ENCODE peak calls at places on chromosomes 6 and 20, in five cellular contexts. One of them, this sample, is unnamed.

GRCh38 chr20:38836991-38837390 is 31.5 kb downstream of the PPP1R16B start:
- DNase-seq in GM06990: no peak
- DNase-seq in left ventricle myocardium inferior: no peak
- DNase-seq in heart right ventricle: no peak
- DNase-seq in pancreas: no peak
- DNase-seq in this sample: no peak

GRCh38 chr20:38317422-38317821 is 13.5 kb downstream of the BPI start:
- DNase-seq in GM06990: no peak
- DNase-seq in left ventricle myocardium inferior: no peak
- DNase-seq in heart right ventricle: no peak
- DNase-seq in pancreas: no peak
- DNase-seq in this sample: no peak

GRCh38 chr6:106643061-106643460 is 13.7 kb downstream of the QRSL1 start:
- DNase-seq in GM06990: no peak
- DNase-seq in left ventricle myocardium inferior: no peak
- DNase-seq in heart right ventricle: no peak
- DNase-seq in pancreas: no peak
- DNase-seq in this sample: no peak

GRCh38 chr20:44738779-44739477 is 6.7 kb upstream of the KCNK15 start:
- DNase-seq in GM06990: no peak
- DNase-seq in left ventricle myocardium inferior: no peak
- DNase-seq in heart right ventricle: no peak
- DNase-seq in pancreas: no peak
- DNase-seq in this sample: peak

GRCh38 chr6:12233693-12234551 is 56.2 kb upstream of the EDN1 start:
- DNase-seq in GM06990: peak
- DNase-seq in left ventricle myocardium inferior: no peak
- DNase-seq in heart right ventricle: no peak
- DNase-seq in pancreas: no peak
- DNase-seq in this sample: peak

GRCh38 chr20:23163562-23163961 is 77.4 kb upstream of the CD93 start:
- DNase-seq in GM06990: no peak
- DNase-seq in left ventricle myocardium inferior: peak
- DNase-seq in heart right ventricle: no peak
- DNase-seq in pancreas: no peak
- DNase-seq in this sample: no peak

GRCh38 chr6:5398530-5398929 is 137.2 kb downstream of the FARS2 start:
- DNase-seq in GM06990: peak
- DNase-seq in left ventricle myocardium inferior: no peak
- DNase-seq in heart right ventricle: no peak
- DNase-seq in pancreas: no peak
- DNase-seq in this sample: peak

GRCh38 chr6:137013738-137014602 is 30.8 kb downstream of the IL20RA start:
- DNase-seq in GM06990: no peak
- DNase-seq in left ventricle myocardium inferior: no peak
- DNase-seq in heart right ventricle: no peak
- DNase-seq in pancreas: no peak
- DNase-seq in this sample: peak

GRCh38 chr6:55925292-55925691 is 49.9 kb upstream of the BMP5 start:
- DNase-seq in GM06990: no peak
- DNase-seq in left ventricle myocardium inferior: no peak
- DNase-seq in heart right ventricle: no peak
- DNase-seq in pancreas: no peak
- DNase-seq in this sample: peak

GRCh38 chr20:47678130-47678453 is 107.2 kb downstream of the SULF2 start:
- DNase-seq in GM06990: no peak
- DNase-seq in left ventricle myocardium inferior: no peak
- DNase-seq in heart right ventricle: no peak
- DNase-seq in pancreas: no peak
- DNase-seq in this sample: no peak

GRCh38 chr20:35506179-35506578 is 23.3 kb downstream of the C20orf173 start:
- DNase-seq in GM06990: no peak
- DNase-seq in left ventricle myocardium inferior: no peak
- DNase-seq in heart right ventricle: no peak
- DNase-seq in pancreas: no peak
- DNase-seq in this sample: no peak

GRCh38 chr6:89180112-89180511 is 34.3 kb downstream of the PM20D2 start:
- DNase-seq in GM06990: no peak
- DNase-seq in left ventricle myocardium inferior: no peak
- DNase-seq in heart right ventricle: no peak
- DNase-seq in pancreas: no peak
- DNase-seq in this sample: no peak

GRCh38 chr6:85116475-85116874 is 333.4 kb upstream of the NT5E start:
- DNase-seq in GM06990: no peak
- DNase-seq in left ventricle myocardium inferior: no peak
- DNase-seq in heart right ventricle: no peak
- DNase-seq in pancreas: no peak
- DNase-seq in this sample: no peak

GRCh38 chr6:81226957-81227356 is 525.5 kb downstream of the TENT5A start:
- DNase-seq in GM06990: no peak
- DNase-seq in left ventricle myocardium inferior: no peak
- DNase-seq in heart right ventricle: no peak
- DNase-seq in pancreas: no peak
- DNase-seq in this sample: no peak

GRCh38 chr6:48664850-48665249 is 553.9 kb upstream of the PTCHD4 start:
- DNase-seq in GM06990: no peak
- DNase-seq in left ventricle myocardium inferior: no peak
- DNase-seq in heart right ventricle: no peak
- DNase-seq in pancreas: no peak
- DNase-seq in this sample: peak

GRCh38 chr6:105691064-105691463 is 288.2 kb upstream of the PREP start:
- DNase-seq in GM06990: no peak
- DNase-seq in left ventricle myocardium inferior: no peak
- DNase-seq in heart right ventricle: no peak
- DNase-seq in pancreas: no peak
- DNase-seq in this sample: no peak

GRCh38 chr20:43667341-43668132 is 623 bp downstream of the MYBL2 start:
- DNase-seq in GM06990: peak
- DNase-seq in left ventricle myocardium inferior: no peak
- DNase-seq in heart right ventricle: no peak
- DNase-seq in pancreas: peak
- DNase-seq in this sample: no peak

GRCh38 chr6:161379828-161380598 is 106.2 kb upstream of the AGPAT4 start:
- DNase-seq in GM06990: no peak
- DNase-seq in left ventricle myocardium inferior: no peak
- DNase-seq in heart right ventricle: no peak
- DNase-seq in pancreas: no peak
- DNase-seq in this sample: peak

GRCh38 chr6:52286798-52287432 is 2.4 kb upstream of the MCM3 start:
- DNase-seq in GM06990: no peak
- DNase-seq in left ventricle myocardium inferior: peak
- DNase-seq in heart right ventricle: peak
- DNase-seq in pancreas: no peak
- DNase-seq in this sample: peak

GRCh38 chr6:152720964-152721363 is 23.3 kb downstream of the MYCT1 start:
- DNase-seq in GM06990: no peak
- DNase-seq in left ventricle myocardium inferior: no peak
- DNase-seq in heart right ventricle: no peak
- DNase-seq in pancreas: no peak
- DNase-seq in this sample: no peak

GRCh38 chr6:129730477-129731165 is 20.6 kb upstream of the ARHGAP18 start:
- DNase-seq in GM06990: peak
- DNase-seq in left ventricle myocardium inferior: no peak
- DNase-seq in heart right ventricle: no peak
- DNase-seq in pancreas: no peak
- DNase-seq in this sample: peak

GRCh38 chr20:20083796-20084195 is 31.5 kb downstream of the CFAP61 start:
- DNase-seq in GM06990: no peak
- DNase-seq in left ventricle myocardium inferior: no peak
- DNase-seq in heart right ventricle: no peak
- DNase-seq in pancreas: no peak
- DNase-seq in this sample: peak

DNA sequence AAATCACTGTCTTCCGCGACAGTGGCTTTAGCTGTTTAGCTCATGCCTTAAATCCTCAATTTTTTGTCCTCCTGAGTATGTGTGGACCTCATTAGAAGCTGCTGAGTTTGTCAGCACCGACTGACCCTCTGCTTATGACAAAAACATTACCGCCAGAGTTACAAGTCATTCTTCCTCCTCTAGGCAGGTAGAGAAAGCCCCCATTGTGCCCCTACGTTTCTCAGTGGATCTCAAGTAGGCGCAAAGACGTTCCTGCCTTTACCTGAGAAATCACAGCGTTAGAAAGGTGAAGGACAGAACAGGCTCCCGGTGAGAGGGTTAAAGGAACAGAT is 227.3 kb upstream of the PDE10A start:
- DNase-seq in GM06990: no peak
- DNase-seq in left ventricle myocardium inferior: no peak
- DNase-seq in heart right ventricle: no peak
- DNase-seq in pancreas: no peak
- DNase-seq in this sample: no peak
- TF ChIP-seq CTCF in GM06990: no peak
- TF ChIP-seq CTCF in left ventricle myocardium inferior: no peak
- TF ChIP-seq CTCF in heart right ventricle: no peak
- TF ChIP-seq CTCF in pancreas: no peak
- TF ChIP-seq CTCF in this sample: no peak

DNA sequence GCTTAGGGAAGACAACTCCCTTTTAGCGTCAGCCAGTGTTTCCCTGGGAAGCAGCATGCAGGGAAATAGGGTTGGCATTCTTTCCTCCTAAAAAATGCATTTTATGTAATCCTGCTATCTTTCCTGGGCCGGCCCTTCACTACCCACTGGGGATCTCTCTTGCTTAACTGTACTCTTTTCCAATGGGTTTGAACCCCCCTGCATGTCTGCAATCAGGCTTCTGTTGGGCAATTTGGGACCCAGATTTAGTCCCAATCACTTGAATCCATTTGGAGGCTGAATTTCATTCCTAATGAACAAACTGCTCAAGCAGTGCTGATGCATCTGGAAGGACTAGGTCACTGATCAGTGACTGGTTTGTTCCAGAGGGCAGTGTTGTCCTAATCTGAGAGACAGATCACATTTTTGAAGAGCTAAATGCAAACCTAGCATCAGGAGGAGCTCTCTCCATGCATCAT is 151.9 kb downstream of the TSHZ2 start:
- DNase-seq in GM06990: no peak
- DNase-seq in left ventricle myocardium inferior: peak
- DNase-seq in heart right ventricle: no peak
- DNase-seq in pancreas: no peak
- DNase-seq in this sample: peak
- H3K4me3 ChIP-seq in GM06990: no peak
- H3K4me3 ChIP-seq in left ventricle myocardium inferior: no peak
- H3K4me3 ChIP-seq in heart right ventricle: no peak
- H3K4me3 ChIP-seq in pancreas: no peak
- H3K4me3 ChIP-seq in this sample: no peak

DNA sequence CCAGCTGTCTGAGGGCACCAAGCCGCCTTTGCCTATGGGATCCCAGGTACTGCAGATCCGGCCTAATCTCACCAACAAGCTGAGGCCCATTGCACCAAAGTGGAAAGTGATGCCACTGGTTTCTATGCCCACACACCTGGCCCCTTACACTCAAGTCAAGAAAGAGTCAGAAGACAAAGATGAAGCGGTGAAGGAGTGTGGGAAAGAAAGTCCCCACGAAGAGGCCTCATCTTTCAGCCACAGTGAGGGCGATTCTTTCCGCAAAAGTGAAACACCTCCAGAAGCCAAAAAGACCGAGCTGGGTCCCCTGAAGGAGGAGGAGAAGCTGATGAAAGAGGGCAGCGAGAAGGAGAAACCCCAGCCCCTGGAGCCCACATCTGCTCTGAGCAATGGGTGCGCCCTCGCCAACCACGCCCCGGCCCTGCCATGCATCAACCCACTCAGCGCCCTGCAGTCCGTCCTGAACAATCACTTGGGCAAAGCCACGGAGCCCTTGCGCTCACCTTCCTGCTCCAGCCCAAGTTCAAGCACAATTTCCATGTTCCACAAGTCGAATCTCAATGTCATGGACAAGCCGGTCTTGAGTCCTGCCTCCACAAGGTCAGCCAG is 283.0 kb downstream of the TSHZ2 start:
- DNase-seq in GM06990: no peak
- DNase-seq in left ventricle myocardium inferior: no peak
- DNase-seq in heart right ventricle: no peak
- DNase-seq in pancreas: no peak
- DNase-seq in this sample: no peak
- TF ChIP-seq CTCF in GM06990: no peak
- TF ChIP-seq CTCF in left ventricle myocardium inferior: no peak
- TF ChIP-seq CTCF in heart right ventricle: no peak
- TF ChIP-seq CTCF in pancreas: no peak
- TF ChIP-seq CTCF in this sample: no peak

GRCh38 chr6:166556336-166556735 is 30.1 kb downstream of the RAMACL start:
- DNase-seq in GM06990: no peak
- DNase-seq in left ventricle myocardium inferior: no peak
- DNase-seq in heart right ventricle: no peak
- DNase-seq in pancreas: no peak
- DNase-seq in this sample: no peak
- H3K4me3 ChIP-seq in GM06990: no peak
- H3K4me3 ChIP-seq in left ventricle myocardium inferior: peak
- H3K4me3 ChIP-seq in heart right ventricle: no peak
- H3K4me3 ChIP-seq in pancreas: no peak
- H3K4me3 ChIP-seq in this sample: no peak

GRCh38 chr6:1315560-1316386 is 3.9 kb downstream of the FOXQ1 start:
- DNase-seq in GM06990: no peak
- DNase-seq in left ventricle myocardium inferior: no peak
- DNase-seq in heart right ventricle: no peak
- DNase-seq in pancreas: no peak
- DNase-seq in this sample: no peak

GRCh38 chr6:1318036-1318435 is 6.1 kb downstream of the FOXQ1 start:
- DNase-seq in GM06990: no peak
- DNase-seq in left ventricle myocardium inferior: no peak
- DNase-seq in heart right ventricle: no peak
- DNase-seq in pancreas: no peak
- DNase-seq in this sample: no peak

GRCh38 chr6:1315201-1315559 is 3.3 kb downstream of the FOXQ1 start:
- DNase-seq in GM06990: no peak
- DNase-seq in left ventricle myocardium inferior: no peak
- DNase-seq in heart right ventricle: no peak
- DNase-seq in pancreas: no peak
- DNase-seq in this sample: no peak

GRCh38 chr6:1317302-1317815 is 5.5 kb downstream of the FOXQ1 start:
- DNase-seq in GM06990: no peak
- DNase-seq in left ventricle myocardium inferior: no peak
- DNase-seq in heart right ventricle: no peak
- DNase-seq in pancreas: peak
- DNase-seq in this sample: no peak

DNA sequence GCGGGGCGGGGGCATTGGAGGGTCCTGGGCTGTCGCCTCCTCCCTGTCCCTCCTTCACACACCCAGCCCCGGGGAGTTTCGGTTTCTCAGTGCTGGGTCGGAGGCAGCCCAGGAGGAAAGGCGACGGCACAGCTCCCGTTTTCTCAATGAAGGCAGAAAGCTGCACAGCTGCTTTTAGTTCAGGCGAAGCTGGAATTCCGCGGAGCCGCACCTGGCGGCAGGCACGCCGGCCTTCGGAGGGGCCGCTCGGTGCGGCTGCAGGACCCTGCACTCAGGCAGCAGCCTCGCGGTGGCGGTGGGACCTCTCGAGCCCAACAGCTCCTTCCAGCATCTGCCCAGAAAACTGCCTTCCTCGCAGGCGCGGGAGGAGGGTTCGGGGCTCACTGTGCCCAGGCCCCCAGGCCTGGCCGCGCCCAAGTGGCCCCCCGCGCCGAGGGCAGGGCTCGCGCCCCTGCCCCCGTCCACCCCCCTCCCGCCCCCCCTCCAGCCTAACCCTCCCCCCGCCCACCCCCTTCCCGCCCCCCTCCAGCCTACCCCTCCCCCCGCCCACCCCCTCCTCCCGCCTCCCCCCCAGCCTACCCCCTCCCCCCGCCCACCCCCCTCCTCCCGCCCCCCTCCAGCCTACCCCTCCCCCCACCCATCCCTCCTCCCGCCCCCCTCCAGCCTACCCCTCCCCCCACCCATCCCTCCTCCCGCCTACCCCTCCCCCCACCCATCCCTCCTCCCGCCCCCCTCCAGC is 4.8 kb downstream of the FOXQ1 start:
- DNase-seq in GM06990: no peak
- DNase-seq in left ventricle myocardium inferior: no peak
- DNase-seq in heart right ventricle: no peak
- DNase-seq in pancreas: peak
- DNase-seq in this sample: peak
- TF ChIP-seq CTCF in GM06990: no peak
- TF ChIP-seq CTCF in left ventricle myocardium inferior: no peak
- TF ChIP-seq CTCF in heart right ventricle: no peak
- TF ChIP-seq CTCF in pancreas: no peak
- TF ChIP-seq CTCF in this sample: peak

This sample was measured in fibroblast of villous mesenchyme.